ENCODE peak calls at places on chromosome 1, in seven cellular contexts. One of them, this sample, is unnamed.

GRCh38 chr1:33220701-33221384 is 35.4 kb upstream of the ZNF362 start:
- DNase-seq in left colon: no peak
- DNase-seq in A172: no peak
- DNase-seq in ecto neural progenitor cell: peak
- DNase-seq in GM04504: no peak
- DNase-seq in M059J: no peak
- DNase-seq in activated CD4-positive, alpha-beta T cell treated with anti-CD3 and anti-CD28 coated beads, Interleukin-2, amount 50 U/mL, for 24 hours: no peak
- DNase-seq in this sample: no peak

GRCh38 chr1:23424171-23424959 is at the start of gene TCEA3:
- DNase-seq in M059J: no peak
- DNase-seq in A172: no peak
- DNase-seq in ecto neural progenitor cell: no peak
- DNase-seq in left colon: peak
- DNase-seq in GM04504: no peak
- DNase-seq in activated CD4-positive, alpha-beta T cell treated with anti-CD3 and anti-CD28 coated beads, Interleukin-2, amount 50 U/mL, for 24 hours: no peak
- DNase-seq in this sample: peak

GRCh38 chr1:21816602-21817302 is 4.7 kb downstream of the LDLRAD2 start:
- DNase-seq in ecto neural progenitor cell: no peak
- DNase-seq in activated CD4-positive, alpha-beta T cell treated with anti-CD3 and anti-CD28 coated beads, Interleukin-2, amount 50 U/mL, for 24 hours: no peak
- DNase-seq in M059J: peak
- DNase-seq in GM04504: peak
- DNase-seq in A172: peak
- DNase-seq in left colon: no peak
- DNase-seq in this sample: no peak

GRCh38 chr1:222634180-222635013 is 16.5 kb downstream of the MIA3 start:
- DNase-seq in activated CD4-positive, alpha-beta T cell treated with anti-CD3 and anti-CD28 coated beads, Interleukin-2, amount 50 U/mL, for 24 hours: peak
- DNase-seq in A172: peak
- DNase-seq in M059J: peak
- DNase-seq in ecto neural progenitor cell: peak
- DNase-seq in GM04504: peak
- DNase-seq in left colon: peak
- DNase-seq in this sample: no peak

GRCh38 chr1:162018418-162018817 is 5.3 kb downstream of the OLFML2B start:
- DNase-seq in left colon: no peak
- DNase-seq in ecto neural progenitor cell: no peak
- DNase-seq in A172: no peak
- DNase-seq in M059J: no peak
- DNase-seq in GM04504: no peak
- DNase-seq in activated CD4-positive, alpha-beta T cell treated with anti-CD3 and anti-CD28 coated beads, Interleukin-2, amount 50 U/mL, for 24 hours: no peak
- DNase-seq in this sample: no peak

GRCh38 chr1:32180186-32181060 is 948 bp downstream of the TXLNA start:
- DNase-seq in M059J: peak
- DNase-seq in GM04504: no peak
- DNase-seq in activated CD4-positive, alpha-beta T cell treated with anti-CD3 and anti-CD28 coated beads, Interleukin-2, amount 50 U/mL, for 24 hours: no peak
- DNase-seq in ecto neural progenitor cell: peak
- DNase-seq in left colon: peak
- DNase-seq in A172: no peak
- DNase-seq in this sample: peak

GRCh38 chr1:112798293-112798692 is 83.2 kb upstream of the PPM1J start:
- DNase-seq in left colon: no peak
- DNase-seq in GM04504: no peak
- DNase-seq in ecto neural progenitor cell: no peak
- DNase-seq in A172: no peak
- DNase-seq in M059J: no peak
- DNase-seq in activated CD4-positive, alpha-beta T cell treated with anti-CD3 and anti-CD28 coated beads, Interleukin-2, amount 50 U/mL, for 24 hours: no peak
- DNase-seq in this sample: no peak

GRCh38 chr1:44673675-44674112 is 587 bp downstream of the TMEM53 start:
- DNase-seq in M059J: no peak
- DNase-seq in left colon: no peak
- DNase-seq in GM04504: no peak
- DNase-seq in ecto neural progenitor cell: no peak
- DNase-seq in activated CD4-positive, alpha-beta T cell treated with anti-CD3 and anti-CD28 coated beads, Interleukin-2, amount 50 U/mL, for 24 hours: no peak
- DNase-seq in A172: no peak
- DNase-seq in this sample: no peak

GRCh38 chr1:242847390-242847993 is 323.0 kb upstream of the PLD5 start:
- DNase-seq in ecto neural progenitor cell: no peak
- DNase-seq in activated CD4-positive, alpha-beta T cell treated with anti-CD3 and anti-CD28 coated beads, Interleukin-2, amount 50 U/mL, for 24 hours: no peak
- DNase-seq in GM04504: no peak
- DNase-seq in left colon: no peak
- DNase-seq in A172: peak
- DNase-seq in M059J: peak
- DNase-seq in this sample: no peak

GRCh38 chr1:178025613-178026356 is 55.9 kb upstream of the SEC16B start:
- DNase-seq in activated CD4-positive, alpha-beta T cell treated with anti-CD3 and anti-CD28 coated beads, Interleukin-2, amount 50 U/mL, for 24 hours: no peak
- DNase-seq in GM04504: no peak
- DNase-seq in ecto neural progenitor cell: no peak
- DNase-seq in A172: no peak
- DNase-seq in left colon: no peak
- DNase-seq in M059J: no peak
- DNase-seq in this sample: no peak

GRCh38 chr1:219324629-219325367 is 151.1 kb downstream of the LYPLAL1 start:
- DNase-seq in GM04504: peak
- DNase-seq in activated CD4-positive, alpha-beta T cell treated with anti-CD3 and anti-CD28 coated beads, Interleukin-2, amount 50 U/mL, for 24 hours: peak
- DNase-seq in left colon: no peak
- DNase-seq in A172: peak
- DNase-seq in M059J: peak
- DNase-seq in ecto neural progenitor cell: no peak
- DNase-seq in this sample: no peak

This sample was measured in ovary.